ENCODE peak calls at places on chromosomes 16 and 17, in seven cellular contexts. V, X, E, S, B, G and C are unnamed samples.

GRCh38 chr17:19482571-19482970 is 51.1 kb upstream of the SLC47A1 start:
- DNase-seq in V (no peak), S (no peak), B (no peak), X (no peak), E (no peak), G (no peak), C (no peak)

GRCh38 chr17:7004398-7005253 is 7.8 kb upstream of the RNASEK start:
- DNase-seq in V (peak), E (peak), G (no peak), B (no peak), X (peak), S (no peak), C (peak)

GRCh38 chr16:8278181-8278580 is 312.1 kb downstream of the TMEM114 start:
- DNase-seq in S (no peak), X (no peak), G (no peak), B (no peak), E (no peak), V (no peak), C (no peak)

GRCh38 chr17:7097940-7098339 is 16.7 kb downstream of the ASGR2 start:
- DNase-seq in G (no peak), S (no peak), V (no peak), E (no peak), X (no peak), B (no peak), C (no peak)

GRCh38 chr17:17021194-17021863 is 20.9 kb upstream of the MPRIP start:
- DNase-seq in V (no peak), G (no peak), X (peak), E (no peak), B (no peak), S (no peak), C (no peak)

GRCh38 chr17:12790806-12791148 is 1.5 kb downstream of the ARHGAP44 start:
- DNase-seq in B (no peak), S (no peak), X (peak), G (no peak), V (no peak), E (peak), C (no peak)

GRCh38 chr16:24382929-24383328 is 126.8 kb downstream of the CACNG3 start:
- DNase-seq in S (no peak), B (no peak), V (no peak), G (no peak), X (no peak), E (no peak), C (no peak)

GRCh38 chr16:10608687-10609409 is 28.4 kb upstream of the EMP2 start:
- DNase-seq in G (no peak), B (no peak), S (no peak), X (no peak), V (no peak), E (no peak), C (no peak)

GRCh38 chr17:51259574-51260236 is at the start of gene MBTD1:
- DNase-seq in E (peak), X (peak), V (peak), G (peak), S (peak), B (peak), C (peak)

GRCh38 chr17:75945202-75945601 is 4.4 kb upstream of the FBF1 start:
- DNase-seq in G (no peak), B (no peak), V (no peak), E (no peak), S (no peak), X (no peak), C (no peak)

GRCh38 chr17:2033128-2033527 is 3.2 kb downstream of the DPH1 start:
- DNase-seq in G (no peak), S (no peak), E (no peak), X (no peak), V (no peak), B (no peak), C (no peak)

GRCh38 chr16:75805946-75806345 is 79.7 kb upstream of the CPHXL start:
- DNase-seq in S (no peak), V (no peak), B (no peak), X (no peak), G (no peak), E (no peak), C (no peak)

GRCh38 chr16:4811773-4812172 is 9.3 kb upstream of the ROGDI start:
- DNase-seq in X (no peak), B (no peak), V (no peak), S (no peak), E (no peak), G (no peak), C (no peak)

GRCh38 chr17:46979023-46979870 is at the start of gene RPRML:
- DNase-seq in E (peak), B (peak), G (no peak), V (peak), S (peak), X (peak), C (no peak)

GRCh38 chr17:65485388-65486299 is 75.8 kb downstream of the AXIN2 start:
- DNase-seq in S (no peak), G (no peak), X (no peak), E (no peak), B (no peak), V (no peak), C (no peak)

GRCh38 chr17:48113201-48113676 is 5.7 kb downstream of the SNX11 start:
- DNase-seq in V (peak), B (peak), G (no peak), X (no peak), E (no peak), S (peak), C (peak)

GRCh38 chr17:41917957-41918391 is 777 bp downstream of the ACLY start:
- DNase-seq in B (peak), S (peak), V (peak), G (no peak), E (peak), X (peak), C (peak)

GRCh38 chr17:80289631-80290030 is 29.0 kb downstream of the RNF213 start:
- DNase-seq in X (no peak), G (no peak), B (no peak), V (no peak), S (no peak), E (no peak), C (no peak)

GRCh38 chr16:66271074-66272060 is 95.1 kb upstream of the CDH5 start:
- DNase-seq in E (no peak), V (no peak), S (no peak), X (no peak), G (no peak), B (no peak), C (no peak)

GRCh38 chr16:68658258-68658973 is 13.3 kb downstream of the CDH3 start:
- DNase-seq in B (no peak), G (no peak), E (no peak), V (no peak), S (no peak), X (peak), C (no peak)

GRCh38 chr16:12573730-12574383 is 229.8 kb downstream of the CPPED1 start:
- DNase-seq in X (peak), V (peak), G (no peak), E (peak), B (peak), S (peak), C (no peak)

GRCh38 chr17:71176928-71177443 is 943.8 kb upstream of the SOX9 start:
- DNase-seq in X (no peak), V (no peak), S (no peak), B (no peak), G (no peak), E (no peak), C (no peak)

GRCh38 chr17:38898812-38899348 is 26.5 kb upstream of the LASP1NB start:
- DNase-seq in B (peak), E (no peak), G (no peak), V (peak), S (peak), X (no peak), C (peak)

GRCh38 chr17:42519546-42520444 is 16.2 kb upstream of the NAGLU start:
- DNase-seq in E (no peak), B (no peak), X (peak), V (no peak), G (peak), S (no peak), C (no peak)